ENCODE peak calls at places on chromosomes 5 and 9, in six cellular contexts. F, D, K, E, R and O are unnamed samples.

GRCh38 chr9:133063500-133064231 is 1.9 kb downstream of the CEL start:
- DNase-seq in R (no peak), E (peak; percentile 27), K (no peak), D (no peak), F (no peak), O (no peak)

GRCh38 chr5:107557051-107557658 is 113.6 kb downstream of the EFNA5 start:
- DNase-seq in E (no peak), F (peak; percentile 95), D (no peak), R (peak; percentile 99), K (no peak), O (no peak)

GRCh38 chr9:113879906-113880305 is 3.8 kb downstream of the ZNF618 start:
- DNase-seq in K (no peak), R (no peak), E (no peak), F (no peak), D (peak; percentile 89), O (no peak)

GRCh38 chr9:16179566-16179965 is 626.7 kb downstream of the CCDC171 start:
- DNase-seq in F (no peak), D (no peak), R (no peak), K (no peak), E (no peak), O (no peak)

GRCh38 chr9:29004988-29005387 is 1431.7 kb upstream of the C9orf72 start:
- DNase-seq in R (no peak), F (no peak), E (no peak), K (no peak), D (no peak), O (no peak)

GRCh38 chr5:166671818-166672217 is 1619.6 kb upstream of the WWC1 start:
- DNase-seq in K (no peak), F (no peak), D (no peak), E (no peak), R (no peak), O (no peak)

GRCh38 chr5:372911-373709 is 51.6 kb downstream of the AHRR start:
- DNase-seq in R (no peak), D (no peak), K (peak; percentile 45), F (peak; percentile 41), E (no peak), O (no peak)

GRCh38 chr9:135811796-135812195 is 95.5 kb downstream of the CAMSAP1 start:
- DNase-seq in D (peak; percentile 5), F (no peak), R (no peak), K (no peak), E (no peak), O (no peak)

GRCh38 chr9:124217839-124218437 is 39.8 kb upstream of the NEK6 start:
- DNase-seq in E (no peak), R (no peak), D (no peak), F (no peak), K (peak; percentile 43), O (no peak)

GRCh38 chr5:134436523-134437339 is 25.1 kb upstream of the CDKN2AIPNL start:
- DNase-seq in K (peak; percentile 86), R (peak; percentile 91), D (peak; percentile 98), E (peak; percentile 62), F (peak; percentile 86), O (peak; percentile 79)

GRCh38 chr5:126811515-126812198 is 34.7 kb downstream of the LMNB1 start:
- DNase-seq in R (no peak), E (no peak), D (peak; percentile 80), F (no peak), K (no peak), O (no peak)

GRCh38 chr5:89268460-89268859 is 385.5 kb upstream of the MEF2C start:
- DNase-seq in E (no peak), R (no peak), F (no peak), D (no peak), K (no peak), O (peak; percentile 24)

GRCh38 chr9:119698535-119698934 is 329.3 kb upstream of the BRINP1 start:
- DNase-seq in R (no peak), E (no peak), D (no peak), F (no peak), K (no peak), O (no peak)

GRCh38 chr5:58453326-58453725 is 6.6 kb downstream of the PLK2 start:
- DNase-seq in D (no peak), E (no peak), K (no peak), F (no peak), R (no peak), O (no peak)

GRCh38 chr5:87267574-87268125 is at the start of gene RASA1:
- DNase-seq in K (peak; percentile 97), R (peak; percentile 87), F (peak; percentile 94), D (peak; percentile 87), E (peak; percentile 96), O (peak; percentile 95)